ENCODE peak calls at places on chromosomes 1 and 21, in seven cellular contexts. One of them, this sample, is unnamed.

GRCh38 chr1:3577300-3577699 is 34.0 kb downstream of the MEGF6 start:
- DNase-seq in lung: no peak
- DNase-seq in tibial artery: no peak
- DNase-seq in left ventricle myocardium inferior: no peak
- DNase-seq in WERI-Rb-1: no peak
- DNase-seq in MM.1S: no peak
- DNase-seq in testis: no peak
- DNase-seq in this sample: peak; percentile 90

GRCh38 chr1:36889846-36890245 is 144.5 kb downstream of the GRIK3 start:
- DNase-seq in lung: peak; percentile 10
- DNase-seq in tibial artery: no peak
- DNase-seq in left ventricle myocardium inferior: no peak
- DNase-seq in WERI-Rb-1: no peak
- DNase-seq in MM.1S: no peak
- DNase-seq in testis: no peak
- DNase-seq in this sample: no peak

GRCh38 chr1:25890249-25891034 is 14.9 kb upstream of the PAQR7 start:
- DNase-seq in lung: peak; percentile 63
- DNase-seq in tibial artery: no peak
- DNase-seq in left ventricle myocardium inferior: no peak
- DNase-seq in WERI-Rb-1: no peak
- DNase-seq in MM.1S: no peak
- DNase-seq in testis: no peak
- DNase-seq in this sample: no peak

GRCh38 chr1:41681331-41682136 is 197.1 kb upstream of the EDN2 start:
- DNase-seq in lung: no peak
- DNase-seq in tibial artery: peak; percentile 36
- DNase-seq in left ventricle myocardium inferior: no peak
- DNase-seq in WERI-Rb-1: no peak
- DNase-seq in MM.1S: no peak
- DNase-seq in testis: no peak
- DNase-seq in this sample: no peak

GRCh38 chr1:115924730-115925129 is 51.6 kb upstream of the SLC22A15 start:
- DNase-seq in lung: no peak
- DNase-seq in tibial artery: no peak
- DNase-seq in left ventricle myocardium inferior: no peak
- DNase-seq in WERI-Rb-1: no peak
- DNase-seq in MM.1S: no peak
- DNase-seq in testis: no peak
- DNase-seq in this sample: no peak

GRCh38 chr1:116911166-116911553 is 1.4 kb downstream of the PTGFRN start:
- DNase-seq in lung: no peak
- DNase-seq in tibial artery: no peak
- DNase-seq in left ventricle myocardium inferior: no peak
- DNase-seq in WERI-Rb-1: no peak
- DNase-seq in MM.1S: no peak
- DNase-seq in testis: no peak
- DNase-seq in this sample: no peak

GRCh38 chr21:15774590-15774989 is 44.8 kb downstream of the USP25 start:
- DNase-seq in lung: no peak
- DNase-seq in tibial artery: no peak
- DNase-seq in left ventricle myocardium inferior: no peak
- DNase-seq in WERI-Rb-1: no peak
- DNase-seq in MM.1S: no peak
- DNase-seq in testis: no peak
- DNase-seq in this sample: no peak

GRCh38 chr1:54347955-54348699 is 58.1 kb downstream of the SSBP3 start:
- DNase-seq in lung: peak; percentile 53
- DNase-seq in tibial artery: no peak
- DNase-seq in left ventricle myocardium inferior: no peak
- DNase-seq in WERI-Rb-1: no peak
- DNase-seq in MM.1S: no peak
- DNase-seq in testis: no peak
- DNase-seq in this sample: no peak

GRCh38 chr1:208772891-208773290 is 528.7 kb upstream of the PLXNA2 start:
- DNase-seq in lung: no peak
- DNase-seq in tibial artery: no peak
- DNase-seq in left ventricle myocardium inferior: no peak
- DNase-seq in WERI-Rb-1: no peak
- DNase-seq in MM.1S: no peak
- DNase-seq in testis: peak; percentile 21
- DNase-seq in this sample: no peak

GRCh38 chr1:18458751-18459133 is 22.0 kb upstream of the KLHDC7A start:
- DNase-seq in lung: no peak
- DNase-seq in tibial artery: no peak
- DNase-seq in left ventricle myocardium inferior: no peak
- DNase-seq in WERI-Rb-1: no peak
- DNase-seq in MM.1S: no peak
- DNase-seq in testis: no peak
- DNase-seq in this sample: no peak

GRCh38 chr1:78005755-78006154 is 1.0 kb downstream of the DNAJB4 start:
- DNase-seq in lung: no peak
- DNase-seq in tibial artery: no peak
- DNase-seq in left ventricle myocardium inferior: no peak
- DNase-seq in WERI-Rb-1: no peak
- DNase-seq in MM.1S: no peak
- DNase-seq in testis: peak; percentile 33
- DNase-seq in this sample: peak; percentile 93

GRCh38 chr1:223479718-223480425 is 86.7 kb downstream of the CCDC185 start:
- DNase-seq in lung: no peak
- DNase-seq in tibial artery: no peak
- DNase-seq in left ventricle myocardium inferior: no peak
- DNase-seq in WERI-Rb-1: no peak
- DNase-seq in MM.1S: no peak
- DNase-seq in testis: no peak
- DNase-seq in this sample: no peak

GRCh38 chr1:16076871-16077250 is 3.4 kb upstream of the FAM131C start:
- DNase-seq in lung: no peak
- DNase-seq in tibial artery: no peak
- DNase-seq in left ventricle myocardium inferior: peak; percentile 45
- DNase-seq in WERI-Rb-1: peak; percentile 58
- DNase-seq in MM.1S: no peak
- DNase-seq in testis: peak; percentile 38
- DNase-seq in this sample: no peak

GRCh38 chr21:35467536-35467935 is 418.4 kb upstream of the RUNX1 start:
- DNase-seq in lung: no peak
- DNase-seq in tibial artery: no peak
- DNase-seq in left ventricle myocardium inferior: no peak
- DNase-seq in WERI-Rb-1: no peak
- DNase-seq in MM.1S: no peak
- DNase-seq in testis: no peak
- DNase-seq in this sample: no peak

GRCh38 chr1:212302745-212303383 is 17.7 kb downstream of the PPP2R5A start:
- DNase-seq in lung: no peak
- DNase-seq in tibial artery: no peak
- DNase-seq in left ventricle myocardium inferior: no peak
- DNase-seq in WERI-Rb-1: no peak
- DNase-seq in MM.1S: no peak
- DNase-seq in testis: no peak
- DNase-seq in this sample: no peak

GRCh38 chr1:31460027-31460426 is 47.0 kb downstream of the SERINC2 start:
- DNase-seq in lung: no peak
- DNase-seq in tibial artery: no peak
- DNase-seq in left ventricle myocardium inferior: no peak
- DNase-seq in WERI-Rb-1: peak; percentile 25
- DNase-seq in MM.1S: no peak
- DNase-seq in testis: no peak
- DNase-seq in this sample: no peak

GRCh38 chr1:161382214-161383019 is 14.7 kb upstream of the CFAP126 start:
- DNase-seq in lung: no peak
- DNase-seq in tibial artery: no peak
- DNase-seq in left ventricle myocardium inferior: no peak
- DNase-seq in WERI-Rb-1: peak; percentile 40
- DNase-seq in MM.1S: peak; percentile 74
- DNase-seq in testis: no peak
- DNase-seq in this sample: peak; percentile 54

DNA sequence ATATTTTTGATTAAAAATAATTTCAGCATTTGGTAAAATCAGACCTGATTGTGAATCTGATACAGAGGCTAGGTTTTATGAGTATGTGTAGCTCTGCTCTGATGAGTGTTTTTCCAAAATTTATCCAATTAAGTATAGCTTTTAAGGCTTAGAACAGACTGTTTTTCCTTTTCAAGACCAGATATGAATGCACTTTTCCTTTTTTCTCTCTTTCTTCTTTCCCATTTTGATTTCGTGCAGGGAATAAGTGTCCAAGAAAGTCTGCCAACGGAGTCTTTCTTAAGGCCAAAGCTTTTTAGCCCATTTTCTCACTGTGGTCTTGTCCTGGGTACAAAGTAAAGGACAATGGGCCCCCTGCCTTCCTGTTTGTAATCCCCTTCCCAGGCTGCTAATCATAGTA is 2.8 kb downstream of the KIF1B start:
- DNase-seq in lung: no peak
- DNase-seq in tibial artery: no peak
- DNase-seq in left ventricle myocardium inferior: no peak
- DNase-seq in WERI-Rb-1: no peak
- DNase-seq in MM.1S: no peak
- DNase-seq in testis: peak; percentile 6
- DNase-seq in this sample: no peak
- H3K4me3 ChIP-seq in lung: no peak overlapping the region
- H3K4me3 ChIP-seq in tibial artery: no peak overlapping the region
- H3K4me3 ChIP-seq in left ventricle myocardium inferior: peak overlapping the region; percentile 22
- H3K4me3 ChIP-seq in WERI-Rb-1: peak overlapping the region; percentile 5
- H3K4me3 ChIP-seq in MM.1S: no peak overlapping the region
- H3K4me3 ChIP-seq in testis: no peak overlapping the region
- H3K4me3 ChIP-seq in this sample: no peak overlapping the region

DNA sequence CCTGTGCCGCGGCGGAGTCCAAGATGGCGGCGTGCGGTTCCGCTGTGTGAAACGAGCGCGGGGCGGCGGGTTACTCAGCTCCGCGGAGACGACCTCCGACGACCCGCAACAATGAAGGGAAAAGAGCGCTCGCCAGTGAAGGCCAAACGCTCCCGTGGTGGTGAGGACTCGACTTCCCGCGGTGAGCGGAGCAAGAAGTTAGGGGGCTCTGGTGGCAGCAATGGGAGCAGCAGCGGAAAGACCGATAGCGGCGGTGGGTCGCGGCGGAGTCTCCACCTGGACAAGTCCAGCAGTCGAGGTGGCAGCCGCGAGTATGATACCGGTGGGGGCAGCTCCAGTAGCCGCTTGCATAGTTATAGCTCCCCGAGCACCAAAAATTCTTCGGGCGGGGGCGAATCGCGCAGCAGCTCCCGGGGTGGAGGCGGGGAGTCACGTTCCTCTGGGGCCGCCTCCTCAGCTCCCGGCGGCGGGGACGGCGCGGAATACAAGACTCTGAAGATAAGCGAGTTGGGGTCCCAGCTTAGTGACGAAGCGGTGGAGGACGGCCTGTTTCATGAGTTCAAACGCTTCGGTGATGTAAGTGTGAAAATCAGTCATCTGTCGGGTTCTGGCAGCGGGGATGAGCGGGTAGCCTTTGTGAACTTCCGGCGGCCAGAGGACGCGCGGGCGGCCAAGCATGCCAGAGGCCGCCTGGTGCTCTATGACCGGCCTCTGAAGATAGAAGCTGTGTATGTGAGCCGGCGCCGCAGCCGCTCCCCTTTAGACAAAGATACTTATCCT is 440 bp downstream of the RBM15 start:
- DNase-seq in lung: peak; percentile 56
- DNase-seq in tibial artery: peak; percentile 51
- DNase-seq in left ventricle myocardium inferior: peak; percentile 43
- DNase-seq in WERI-Rb-1: peak; percentile 55
- DNase-seq in MM.1S: peak; percentile 41
- DNase-seq in testis: peak; percentile 72
- DNase-seq in this sample: no peak
- TF ChIP-seq CTCF in lung: no peak
- TF ChIP-seq CTCF in tibial artery: peak; percentile 49
- TF ChIP-seq CTCF in left ventricle myocardium inferior: peak; percentile 59
- TF ChIP-seq CTCF in WERI-Rb-1: peak; percentile 25
- TF ChIP-seq CTCF in MM.1S: peak; percentile 23
- TF ChIP-seq CTCF in testis: no peak
- TF ChIP-seq CTCF in this sample: peak; percentile 61

GRCh38 chr1:183804382-183804781 is 538 bp upstream of the RGL1 start:
- DNase-seq in lung: no peak
- DNase-seq in tibial artery: peak; percentile 40
- DNase-seq in left ventricle myocardium inferior: no peak
- DNase-seq in WERI-Rb-1: no peak
- DNase-seq in MM.1S: no peak
- DNase-seq in testis: no peak
- DNase-seq in this sample: no peak
- H3K4me3 ChIP-seq in lung: no peak overlapping the region
- H3K4me3 ChIP-seq in tibial artery: peak overlapping the region; percentile 50
- H3K4me3 ChIP-seq in left ventricle myocardium inferior: peak overlapping the region; percentile 76
- H3K4me3 ChIP-seq in WERI-Rb-1: no peak overlapping the region
- H3K4me3 ChIP-seq in MM.1S: peak overlapping the region; percentile 95
- H3K4me3 ChIP-seq in testis: peak overlapping the region; percentile 74
- H3K4me3 ChIP-seq in this sample: peak overlapping the region; percentile 72

GRCh38 chr1:195731385-195731784 is 876.9 kb downstream of the KCNT2 start:
- DNase-seq in lung: no peak
- DNase-seq in tibial artery: no peak
- DNase-seq in left ventricle myocardium inferior: no peak
- DNase-seq in WERI-Rb-1: no peak
- DNase-seq in MM.1S: no peak
- DNase-seq in testis: no peak
- DNase-seq in this sample: no peak

GRCh38 chr1:195733408-195733807 is 874.8 kb downstream of the KCNT2 start:
- DNase-seq in lung: no peak
- DNase-seq in tibial artery: no peak
- DNase-seq in left ventricle myocardium inferior: no peak
- DNase-seq in WERI-Rb-1: no peak
- DNase-seq in MM.1S: no peak
- DNase-seq in testis: no peak
- DNase-seq in this sample: no peak

GRCh38 chr1:195738971-195739650 is 869.1 kb downstream of the KCNT2 start:
- DNase-seq in lung: no peak
- DNase-seq in tibial artery: no peak
- DNase-seq in left ventricle myocardium inferior: no peak
- DNase-seq in WERI-Rb-1: no peak
- DNase-seq in MM.1S: no peak
- DNase-seq in testis: no peak
- DNase-seq in this sample: no peak

GRCh38 chr1:195735140-195735539 is 873.1 kb downstream of the KCNT2 start:
- DNase-seq in lung: no peak
- DNase-seq in tibial artery: no peak
- DNase-seq in left ventricle myocardium inferior: no peak
- DNase-seq in WERI-Rb-1: no peak
- DNase-seq in MM.1S: no peak
- DNase-seq in testis: no peak
- DNase-seq in this sample: no peak

GRCh38 chr1:195733826-195734225 is 874.4 kb downstream of the KCNT2 start:
- DNase-seq in lung: no peak
- DNase-seq in tibial artery: no peak
- DNase-seq in left ventricle myocardium inferior: no peak
- DNase-seq in WERI-Rb-1: peak; percentile 56
- DNase-seq in MM.1S: peak; percentile 31
- DNase-seq in testis: peak; percentile 49
- DNase-seq in this sample: no peak
- TF ChIP-seq CTCF in lung: no peak
- TF ChIP-seq CTCF in tibial artery: no peak
- TF ChIP-seq CTCF in left ventricle myocardium inferior: no peak
- TF ChIP-seq CTCF in WERI-Rb-1: peak; percentile 75
- TF ChIP-seq CTCF in MM.1S: peak; percentile 51
- TF ChIP-seq CTCF in testis: no peak
- TF ChIP-seq CTCF in this sample: peak; percentile 46

This sample was measured in astrocyte of the cerebellum.